ENCODE peak calls at places on chromosomes 3 and 15, in four cellular contexts. U is kidney epithelial cell, V is GM20000, O is thyroid gland. G is an unnamed sample.

GRCh38 chr3:3693593-3693992 is 105.6 kb upstream of the LRRN1 start:
- DNase-seq in V (no peak), U (no peak), O (no peak), G (no peak)

GRCh38 chr3:129025108-129025507 is 24.0 kb downstream of the EFCC1 start:
- DNase-seq in V (no peak), U (no peak), O (no peak), G (no peak)

GRCh38 chr3:5122030-5122740 is at the start of gene ARL8B:
- DNase-seq in U (peak), O (peak), V (peak), G (peak)

GRCh38 chr15:44029940-44030568 is 165.0 kb downstream of the FRMD5 start:
- DNase-seq in U (no peak), V (no peak), O (no peak), G (no peak)

GRCh38 chr15:94526071-94526689 is 294.8 kb downstream of the MCTP2 start:
- DNase-seq in U (no peak), V (no peak), O (no peak), G (no peak)

GRCh38 chr15:76840830-76841460 is 64.2 kb downstream of the SCAPER start:
- DNase-seq in U (no peak), O (no peak), V (peak), G (peak)

GRCh38 chr3:14565791-14566588 is 25.8 kb upstream of the GRIP2 start:
- DNase-seq in V (no peak), U (no peak), O (no peak), G (no peak)

GRCh38 chr3:152400912-152401311 is 132.2 kb downstream of the MBNL1 start:
- DNase-seq in O (no peak), U (no peak), V (no peak), G (no peak)

GRCh38 chr3:132556467-132557159 is 40.5 kb upstream of the ACKR4 start:
- DNase-seq in O (no peak), U (no peak), V (no peak), G (no peak)

GRCh38 chr15:78291698-78292097 is 7.7 kb downstream of the SKIC8 start:
- DNase-seq in O (no peak), V (no peak), U (no peak), G (no peak)

GRCh38 chr3:4584537-4585249 is 91.5 kb downstream of the ITPR1 start:
- DNase-seq in O (peak), V (peak), U (no peak), G (peak)

GRCh38 chr3:182364323-182364722 is 429.0 kb upstream of the ATP11B start:
- DNase-seq in O (no peak), V (no peak), U (no peak), G (no peak)
- TF ChIP-seq CTCF in O (no peak), V (no peak), U (no peak), G (no peak)

GRCh38 chr15:86877171-86877631 is 797.5 kb downstream of the AGBL1 start:
- DNase-seq in O (no peak), U (no peak), V (no peak), G (no peak)
- TF ChIP-seq CTCF in O (no peak), U (no peak), V (no peak), G (no peak)

GRCh38 chr3:117404756-117405155 is 695.2 kb downstream of the TUSC7 start:
- DNase-seq in O (no peak), U (no peak), V (no peak), G (no peak)

GRCh38 chr3:117408811-117409210 is 699.2 kb downstream of the TUSC7 start:
- DNase-seq in V (no peak), O (no peak), U (no peak), G (no peak)

GRCh38 chr3:117409256-117409655 is 699.7 kb downstream of the TUSC7 start:
- DNase-seq in O (no peak), U (no peak), V (no peak), G (no peak)

GRCh38 chr3:117409701-117410459 is 700.3 kb downstream of the TUSC7 start:
- DNase-seq in U (no peak), V (no peak), O (no peak), G (no peak)

DNA sequence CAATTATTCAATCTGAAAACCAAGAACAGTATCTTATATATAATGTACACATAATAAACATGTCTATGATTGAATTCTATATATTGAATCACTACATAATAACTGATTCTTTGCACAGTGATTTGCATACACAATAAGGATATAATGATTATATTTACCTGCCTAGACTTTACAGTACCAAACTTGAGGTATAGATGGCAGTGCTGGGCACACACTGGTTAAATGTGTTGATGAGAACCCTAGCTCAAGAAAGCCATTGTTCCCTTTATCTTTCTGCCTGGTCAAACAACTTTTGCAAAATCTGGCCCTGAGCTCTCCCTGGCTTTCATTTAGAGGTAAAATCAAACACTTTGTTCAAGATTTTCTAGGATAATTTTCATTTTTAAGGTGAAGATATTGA is 697.7 kb downstream of the TUSC7 start:
- DNase-seq in U (no peak), V (peak), O (no peak), G (peak)
- TF ChIP-seq CTCF in U (peak), V (peak), O (no peak), G (peak)

GRCh38 chr3:193572426-193572908 is 17.8 kb upstream of the ATP13A4 start:
- DNase-seq in V (peak), O (peak), U (no peak), G (peak)
- TF ChIP-seq CTCF in V (peak), O (peak), U (peak), G (peak)

DNA sequence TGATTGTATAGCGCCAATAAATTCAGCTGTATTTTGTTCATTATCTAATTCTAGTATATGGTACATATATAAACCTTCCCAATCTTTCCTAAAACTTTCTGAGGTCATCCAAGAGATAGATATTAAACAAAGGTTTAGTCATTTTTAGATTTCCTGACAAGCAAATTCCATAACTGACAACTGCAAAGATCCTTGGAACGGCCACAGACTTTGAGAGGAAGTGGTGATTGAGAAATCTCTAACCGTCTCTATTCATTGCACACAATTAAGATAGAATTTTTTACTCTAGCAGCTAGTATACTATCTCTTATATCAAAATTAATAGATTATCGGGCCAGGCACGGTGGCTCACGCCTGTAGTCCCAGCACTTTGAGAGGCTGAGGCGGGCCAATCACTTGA is 4.7 kb downstream of the CSNK1G1 start:
- DNase-seq in O (no peak), U (no peak), V (no peak), G (no peak)
- TF ChIP-seq CTCF in O (no peak), U (no peak), V (no peak), G (no peak)

DNA sequence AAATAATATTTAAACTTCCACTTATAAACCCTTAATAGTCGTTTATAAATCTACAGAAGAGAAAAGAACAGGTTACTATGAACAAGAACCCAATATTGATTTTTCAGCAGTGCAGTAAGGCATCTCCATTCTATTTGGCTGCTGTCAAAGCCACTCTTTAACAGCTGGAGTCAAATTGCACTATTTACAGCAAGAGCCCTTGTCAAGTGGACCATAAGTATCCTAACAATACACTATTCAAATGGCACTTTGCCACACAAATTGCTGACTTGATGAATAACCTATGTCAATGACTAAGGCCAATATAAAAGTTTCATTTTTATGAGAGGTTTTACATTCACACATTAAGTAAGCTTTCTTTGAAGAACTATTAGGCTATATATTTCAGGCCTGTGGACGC is 100.6 kb downstream of the WDR72 start:
- DNase-seq in O (no peak), V (no peak), U (no peak), G (no peak)
- TF ChIP-seq CTCF in O (no peak), V (no peak), U (no peak), G (no peak)

GRCh38 chr3:120285508-120285841 is 453 bp upstream of the GPR156 start:
- DNase-seq in U (no peak), V (no peak), O (no peak), G (no peak)

GRCh38 chr3:120280026-120280425 is 5.0 kb downstream of the GPR156 start:
- DNase-seq in U (no peak), O (no peak), V (no peak), G (no peak)

GRCh38 chr3:120289636-120290035 is 4.6 kb upstream of the GPR156 start:
- DNase-seq in U (no peak), O (no peak), V (no peak), G (no peak)

GRCh38 chr3:120280566-120280965 is 4.5 kb downstream of the GPR156 start:
- DNase-seq in U (no peak), V (peak), O (no peak), G (peak)

DNA sequence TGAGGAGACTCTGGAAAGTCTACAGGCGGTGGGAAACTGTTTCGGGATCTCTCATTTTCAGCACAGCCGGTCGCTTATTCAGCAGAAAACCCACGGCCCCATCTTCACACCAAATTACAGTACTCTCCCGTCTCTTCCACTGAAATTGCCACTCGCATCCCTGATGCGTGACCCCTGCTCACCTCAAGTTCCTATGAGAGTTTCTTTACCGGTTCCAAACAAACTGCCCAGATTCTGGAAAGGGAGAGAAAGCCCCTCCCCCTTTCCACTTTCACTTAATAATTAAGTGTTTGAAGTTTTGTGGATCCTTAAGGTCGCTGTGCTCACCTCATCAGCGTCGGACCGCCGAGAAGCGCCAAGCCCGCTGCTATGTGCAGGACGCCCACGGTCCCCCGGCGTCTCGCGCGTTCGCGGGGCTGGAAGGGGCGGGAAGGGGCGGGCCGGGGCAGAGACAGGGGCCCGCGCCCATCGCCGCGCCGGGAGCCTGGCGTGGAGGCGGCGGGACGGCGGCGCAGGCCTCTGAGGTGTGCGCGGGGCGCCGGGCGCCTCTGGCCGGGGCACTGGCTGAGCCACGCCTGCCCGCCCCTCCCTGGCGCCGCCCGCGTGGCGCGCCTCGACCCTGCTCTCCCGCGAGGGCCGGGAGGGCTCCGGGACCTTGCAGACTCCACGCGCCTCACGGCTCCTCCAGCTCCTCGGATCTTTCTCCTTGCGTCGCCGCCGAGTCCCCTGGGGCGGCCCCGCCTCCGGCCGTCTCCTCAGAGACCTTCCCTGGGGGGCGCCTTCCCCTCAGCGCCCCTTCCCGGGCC is at the start of gene GPR156:
- DNase-seq in U (no peak), V (peak), O (peak), G (peak)
- TF ChIP-seq CTCF in U (no peak), V (no peak), O (no peak), G (no peak)

DNA sequence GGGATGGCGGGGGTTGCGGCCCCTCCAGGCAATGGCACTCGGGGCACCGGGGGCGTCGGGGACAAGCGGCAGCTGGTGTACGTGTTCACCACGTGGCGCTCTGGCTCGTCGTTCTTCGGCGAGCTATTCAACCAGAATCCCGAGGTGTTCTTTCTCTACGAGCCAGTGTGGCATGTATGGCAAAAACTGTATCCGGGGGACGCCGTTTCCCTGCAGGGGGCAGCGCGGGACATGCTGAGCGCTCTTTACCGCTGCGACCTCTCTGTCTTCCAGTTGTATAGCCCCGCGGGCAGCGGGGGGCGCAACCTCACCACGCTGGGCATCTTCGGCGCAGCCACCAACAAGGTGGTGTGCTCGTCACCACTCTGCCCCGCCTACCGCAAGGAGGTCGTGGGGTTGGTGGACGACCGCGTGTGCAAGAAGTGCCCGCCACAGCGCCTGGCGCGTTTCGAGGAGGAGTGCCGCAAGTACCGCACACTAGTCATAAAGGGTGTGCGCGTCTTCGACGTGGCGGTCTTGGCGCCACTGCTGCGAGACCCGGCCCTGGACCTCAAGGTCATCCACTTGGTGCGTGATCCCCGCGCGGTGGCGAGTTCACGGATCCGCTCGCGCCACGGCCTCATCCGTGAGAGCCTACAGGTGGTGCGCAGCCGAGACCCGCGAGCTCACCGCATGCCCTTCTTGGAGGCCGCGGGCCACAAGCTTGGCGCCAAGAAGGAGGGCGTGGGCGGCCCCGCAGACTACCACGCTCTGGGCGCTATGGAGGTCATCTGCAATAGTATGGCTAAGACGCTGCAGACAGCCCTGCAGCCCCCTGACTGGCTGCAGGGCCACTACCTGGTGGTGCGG is 1.9 kb downstream of the CHST2 start:
- DNase-seq in V (peak), U (no peak), O (peak), G (peak)
- TF ChIP-seq CTCF in V (peak), U (peak), O (no peak), G (peak)

GRCh38 chr15:92097473-92098178 is 244.1 kb downstream of the SLCO3A1 start:
- DNase-seq in O (peak), V (peak), U (no peak), G (peak)

GRCh38 chr15:92095691-92096090 is 242.2 kb downstream of the SLCO3A1 start:
- DNase-seq in U (no peak), O (no peak), V (peak), G (peak)

GRCh38 chr15:92100751-92101150 is 247.2 kb downstream of the SLCO3A1 start:
- DNase-seq in O (no peak), U (no peak), V (no peak), G (no peak)

GRCh38 chr15:92101706-92102434 is 248.4 kb downstream of the SLCO3A1 start:
- DNase-seq in U (no peak), O (no peak), V (no peak), G (peak)

GRCh38 chr15:92098869-92099268 is 245.4 kb downstream of the SLCO3A1 start:
- DNase-seq in V (no peak), U (no peak), O (no peak), G (no peak)
- TF ChIP-seq CTCF in V (no peak), U (no peak), O (no peak), G (no peak)

DNA sequence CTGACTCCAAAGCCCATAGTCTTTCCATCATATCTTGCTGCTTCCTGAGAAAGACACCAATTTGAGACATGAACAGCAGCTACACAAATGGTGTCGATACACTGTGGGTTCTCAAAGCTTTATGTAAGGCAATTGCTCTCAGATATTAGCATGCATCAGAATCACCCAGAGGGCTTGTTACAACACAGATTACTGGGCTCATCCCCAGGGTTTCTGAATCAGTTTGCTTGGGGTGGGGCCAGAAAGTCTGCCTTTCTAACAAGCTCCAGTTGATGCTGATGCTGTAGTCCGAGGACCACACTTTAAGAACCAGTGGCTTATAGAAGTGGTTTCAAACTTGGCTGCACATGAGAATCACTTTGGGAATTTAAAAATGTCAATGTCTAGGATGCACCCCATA is 86.5 kb downstream of the SEMA6D start:
- DNase-seq in O (no peak), U (no peak), V (no peak), G (no peak)
- TF ChIP-seq CTCF in O (no peak), U (no peak), V (no peak), G (no peak)

G was measured in GM12865.